ENCODE peak calls at places on chromosomes 3 and 15, in nine cellular contexts. R, U, Q, S, F, C, L, Y and E are unnamed samples. For H3K27me3, the result is how much of the 10 kb centered on the place peaks cover.

GRCh38 chr3:183449391-183449790 is 21.0 kb upstream of the MCF2L2 start:
- DNase-seq in Y (no peak), Q (peak), R (no peak), C (peak), L (peak), U (no peak), S (no peak), F (no peak), E (no peak)

GRCh38 chr15:78256044-78256437 is 8.3 kb upstream of the DNAJA4 start:
- DNase-seq in Y (no peak), L (no peak), C (no peak), F (no peak), S (no peak), U (no peak), R (no peak), Q (no peak), E (no peak)

GRCh38 chr3:123755085-123755484 is 129.0 kb downstream of the MYLK start:
- DNase-seq in U (no peak), C (no peak), S (peak), Q (no peak), L (no peak), Y (peak), F (no peak), R (no peak), E (peak)

GRCh38 chr15:40233727-40234577 is 4.9 kb upstream of the PAK6 start:
- DNase-seq in S (no peak), Y (no peak), R (no peak), Q (no peak), F (no peak), C (no peak), L (no peak), U (no peak), E (no peak)

GRCh38 chr3:39519076-39519475 is 51.6 kb downstream of the MOBP start:
- DNase-seq in Q (no peak), R (no peak), U (no peak), S (no peak), L (no peak), Y (no peak), F (no peak), C (no peak), E (no peak)

GRCh38 chr3:65412591-65412990 is 626.1 kb downstream of the MAGI1 start:
- DNase-seq in R (no peak), C (no peak), Y (peak), U (no peak), L (peak), F (peak), Q (peak), S (peak), E (no peak)

GRCh38 chr15:48963524-48964113 is at the start of gene SHC4:
- DNase-seq in F (peak), Y (peak), U (no peak), L (peak), S (peak), R (no peak), C (peak), Q (peak), E (no peak)

GRCh38 chr3:117997201-117998049 is 1037.2 kb downstream of the IGSF11 start:
- DNase-seq in Q (peak), U (peak), S (peak), F (peak), R (peak), L (peak), C (peak), Y (peak), E (peak)

GRCh38 chr3:83065861-83066260 is 1304.4 kb upstream of the GBE1 start:
- DNase-seq in Q (no peak), U (no peak), C (no peak), Y (no peak), L (no peak), R (no peak), S (no peak), F (no peak), E (no peak)

GRCh38 chr3:118972974-118973373 is 61.7 kb downstream of the IGSF11 start:
- DNase-seq in S (no peak), C (no peak), Q (no peak), Y (no peak), L (no peak), R (no peak), U (no peak), F (no peak), E (no peak)

GRCh38 chr3:28841436-28841835 is 439.4 kb upstream of the RBMS3 start:
- DNase-seq in S (no peak), U (no peak), L (no peak), Q (no peak), F (no peak), C (no peak), R (no peak), Y (no peak), E (no peak)

GRCh38 chr15:45855907-45856579 is 221.2 kb downstream of the SQOR start:
- DNase-seq in F (no peak), S (no peak), R (no peak), L (no peak), C (no peak), Y (no peak), U (no peak), Q (no peak), E (no peak)

DNA sequence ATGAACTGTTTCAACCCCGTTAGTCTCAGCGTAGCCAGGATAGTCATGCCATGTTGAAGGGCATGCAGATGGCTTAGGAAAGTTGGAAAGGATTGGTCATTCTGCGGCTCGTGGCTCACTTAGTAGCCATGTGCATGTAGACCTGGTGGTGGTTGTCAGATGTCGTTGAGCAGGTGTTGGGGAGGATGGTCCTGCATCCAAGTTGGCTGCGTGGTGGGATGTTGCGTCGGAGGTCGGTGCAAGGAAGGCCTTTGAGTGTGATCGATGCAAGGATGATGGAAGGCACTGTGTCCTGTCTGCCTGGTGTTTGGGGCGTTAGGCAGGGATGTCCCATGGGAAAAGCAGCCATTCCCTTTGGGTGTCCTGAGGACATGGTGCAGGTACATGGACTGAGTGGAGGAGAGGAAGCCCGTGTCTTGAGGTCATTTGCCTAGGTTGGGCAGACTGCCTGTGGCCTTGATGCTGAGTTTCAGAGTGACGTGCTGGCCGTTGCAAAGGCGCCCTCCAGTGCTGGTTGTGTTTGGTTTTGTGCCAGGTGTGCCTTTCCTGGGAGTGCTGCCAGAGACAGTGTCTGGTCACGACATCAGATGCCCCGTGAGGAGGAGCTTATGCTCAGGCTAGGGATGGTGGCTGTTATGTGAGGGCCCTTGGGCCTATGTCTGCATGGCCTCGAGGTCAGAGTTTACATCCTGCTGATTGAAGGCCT is 103.4 kb downstream of the SNRPN start:
- DNase-seq in R (no peak), S (peak), C (no peak), Q (no peak), Y (no peak), L (no peak), U (peak), F (no peak), E (no peak)
- H3K27me3 ChIP-seq in R (under half), S (under half), C (under half), Q (under half), Y (under half), L (under half), U (under half), F (under half), E (under half)

DNA sequence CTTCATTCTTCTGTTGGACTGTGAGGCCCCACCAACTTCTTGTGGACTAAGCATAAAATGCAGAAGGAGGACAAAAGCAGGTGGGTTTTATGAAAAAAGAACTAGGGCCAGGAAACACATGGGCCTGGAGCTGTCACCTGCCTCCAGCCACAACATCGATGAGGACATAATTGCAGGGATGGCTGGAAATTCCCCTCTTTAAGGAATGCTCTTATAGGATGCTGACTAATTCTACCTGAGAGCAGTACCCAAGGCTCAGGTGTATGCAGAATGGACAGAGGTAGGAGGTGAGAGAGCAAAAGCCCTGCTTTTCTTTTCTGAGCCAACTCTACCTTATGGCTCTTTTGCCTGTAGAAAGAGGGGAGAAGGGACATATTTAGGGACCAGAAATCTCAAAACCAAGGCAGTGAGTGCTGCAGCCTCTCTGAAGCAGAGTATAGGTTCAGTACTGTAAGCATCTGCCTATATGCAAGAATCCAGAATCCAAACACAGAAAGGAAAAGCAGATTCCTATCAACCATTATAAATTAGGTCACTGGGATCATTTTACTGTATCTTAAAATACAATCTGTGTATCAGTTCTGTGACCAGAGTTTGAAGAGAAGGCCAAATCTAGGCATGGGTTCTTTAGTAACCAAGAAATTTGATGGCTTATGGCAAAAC is 205.3 kb upstream of the WNT5A start:
- DNase-seq in Q (no peak), U (no peak), L (no peak), C (peak), Y (no peak), S (no peak), F (no peak), R (no peak), E (no peak)
- H3K27ac ChIP-seq in Q (no peak), U (no peak), L (no peak), C (no peak), Y (no peak), S (no peak), F (no peak), R (no peak), E (no peak)

GRCh38 chr15:69298354-69298696 is 387 bp upstream of the PAQR5 start:
- DNase-seq in Q (no peak), R (no peak), C (no peak), L (no peak), Y (no peak), F (no peak), S (no peak), U (no peak), E (no peak)
- H3K4me3 ChIP-seq in Q (no peak), R (no peak), C (peak), L (peak), Y (no peak), F (no peak), S (peak), U (no peak), E (peak)

GRCh38 chr15:65132841-65133549 is 613 bp downstream of the PDCD7 start:
- DNase-seq in C (peak), L (peak), S (peak), R (peak), F (peak), Q (peak), Y (peak), U (peak), E (peak)
- H3K27me3 ChIP-seq in C (under half), L (under half), S (under half), R (under half), F (under half), Q (under half), Y (under half), U (under half), E (under half)

DNA sequence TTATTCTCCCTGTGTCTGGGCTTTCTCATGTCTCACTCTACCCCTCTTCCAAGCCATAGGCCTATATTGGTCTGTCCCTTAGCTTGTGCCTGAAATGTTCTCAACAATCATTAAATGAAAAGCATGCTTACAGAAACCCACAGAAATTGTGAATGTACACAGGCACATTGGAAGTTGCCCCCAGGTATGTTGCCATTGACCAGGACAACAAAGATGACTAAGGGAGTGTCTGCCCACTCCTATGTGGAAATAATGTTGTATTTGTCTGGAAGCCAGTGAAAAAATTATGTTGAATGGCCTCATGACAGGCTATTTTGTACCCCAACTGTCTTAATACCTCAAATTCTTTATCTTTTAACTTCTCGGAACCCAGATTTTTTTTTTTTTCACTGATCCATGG is 102.0 kb downstream of the TPRG1 start:
- DNase-seq in S (no peak), U (no peak), C (no peak), Y (no peak), F (no peak), R (no peak), L (no peak), Q (no peak), E (no peak)
- H3K27ac ChIP-seq in S (no peak), U (no peak), C (no peak), Y (no peak), F (no peak), R (no peak), L (no peak), Q (no peak), E (no peak)

GRCh38 chr3:124883191-124883747 is 3.9 kb downstream of the ITGB5 start:
- DNase-seq in L (no peak), C (no peak), Q (no peak), Y (no peak), S (no peak), F (no peak), U (no peak), R (no peak), E (no peak)
- H3K4me3 ChIP-seq in L (no peak), C (no peak), Q (no peak), Y (no peak), S (no peak), F (no peak), U (no peak), R (no peak), E (no peak)

DNA sequence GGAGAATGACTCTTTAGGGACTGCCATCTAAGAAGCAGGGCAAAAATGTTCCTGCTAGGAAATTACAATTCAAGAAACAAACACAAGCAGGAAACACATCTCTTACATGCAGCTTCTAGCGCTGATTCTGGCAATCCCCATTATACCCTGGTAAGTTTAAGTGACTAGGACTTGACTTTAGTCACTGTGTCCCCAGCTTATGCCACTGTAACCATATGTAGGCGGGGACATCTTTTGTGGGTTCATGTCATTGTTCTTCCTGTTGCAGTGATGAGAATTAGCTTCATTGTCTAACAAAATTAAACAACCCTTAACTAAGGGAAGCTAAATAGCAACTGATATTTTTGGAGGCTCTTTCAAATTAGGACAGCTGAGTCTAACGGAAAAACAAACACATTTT is 17.9 kb upstream of the FAM81A start:
- DNase-seq in L (no peak), Q (no peak), S (no peak), Y (peak), C (no peak), R (no peak), U (no peak), F (no peak), E (no peak)
- H3K27me3 ChIP-seq in L (under half), Q (under half), S (under half), Y (under half), C (under half), R (under half), U (under half), F (under half), E (under half)

GRCh38 chr3:4772171-4772804 is 206.9 kb upstream of the BHLHE40 start:
- DNase-seq in Y (peak), C (no peak), F (no peak), U (no peak), Q (peak), S (peak), R (no peak), L (no peak), E (peak)
- H3K27ac ChIP-seq in Y (peak), C (peak), F (no peak), U (peak), Q (no peak), S (peak), R (no peak), L (no peak), E (peak)